ENCODE peak calls at places on chromosome 19, in ten cellular contexts. Y is T-cell, W is left colon, O is LHCN-M2, A is RCC 7860, K is stromal cell of bone marrow, B is heart left ventricle, L is amygdala, I is glomerular endothelial cell, U is NCI-H1417. S is an unnamed sample.

GRCh38 chr19:17304386-17305047 is 1.2 kb upstream of the MRPL34 start:
- DNase-seq in Y (no peak), W (peak), O (no peak), A (no peak), K (no peak), B (no peak), L (no peak), I (no peak), U (no peak), S (no peak)

GRCh38 chr19:40783711-40784110 is 5.7 kb downstream of the RAB4B start:
- DNase-seq in Y (no peak), W (no peak), O (no peak), A (no peak), K (no peak), B (no peak), L (no peak), I (no peak), U (no peak), S (no peak)

GRCh38 chr19:7845390-7846179 is 15.6 kb downstream of the EVI5L start:
- DNase-seq in Y (no peak), W (no peak), O (no peak), A (no peak), K (no peak), B (no peak), L (no peak), I (no peak), U (no peak), S (no peak)

GRCh38 chr19:28468701-28469459 is 744.1 kb downstream of the UQCRFS1 start:
- DNase-seq in Y (no peak), W (peak), O (peak), A (peak), K (peak), B (no peak), L (no peak), I (no peak), U (no peak), S (no peak)

GRCh38 chr19:13579388-13580060 is 73.2 kb upstream of the CACNA1A start:
- DNase-seq in Y (no peak), W (no peak), O (peak), A (no peak), K (peak), B (no peak), L (no peak), I (no peak), U (no peak), S (no peak)

GRCh38 chr19:3284759-3285646 is 60.5 kb downstream of the CELF5 start:
- DNase-seq in Y (peak), W (peak), O (peak), A (no peak), K (no peak), B (peak), L (no peak), I (no peak), U (peak), S (no peak)

GRCh38 chr19:29089315-29089855 is 123.6 kb downstream of the UQCRFS1 start:
- DNase-seq in Y (no peak), W (no peak), O (no peak), A (no peak), K (no peak), B (no peak), L (no peak), I (no peak), U (no peak), S (no peak)

GRCh38 chr19:44890366-44891015 is 563 bp upstream of the TOMM40 start:
- DNase-seq in Y (peak), W (peak), O (peak), A (peak), K (peak), B (peak), L (peak), I (peak), U (peak), S (peak)

GRCh38 chr19:14826006-14826405 is 9.0 kb downstream of the OR7A5 start:
- DNase-seq in Y (no peak), W (no peak), O (no peak), A (no peak), K (no peak), B (no peak), L (no peak), I (no peak), U (no peak), S (no peak)

GRCh38 chr19:940591-941291 is 14.9 kb downstream of the ARID3A start:
- DNase-seq in Y (peak), W (peak), O (peak), A (peak), K (no peak), B (peak), L (peak), I (no peak), U (no peak), S (no peak)

GRCh38 chr19:472005-472858 is 11.4 kb upstream of the SHC2 start:
- DNase-seq in Y (no peak), W (no peak), O (peak), A (no peak), K (no peak), B (peak), L (no peak), I (no peak), U (no peak), S (no peak)

GRCh38 chr19:18254546-18255500 is 19.4 kb downstream of the IQCN start:
- DNase-seq in Y (no peak), W (peak), O (no peak), A (no peak), K (no peak), B (no peak), L (no peak), I (no peak), U (peak), S (no peak)

GRCh38 chr19:30535011-30535410 is 162.8 kb downstream of the ZNF536 start:
- DNase-seq in Y (no peak), W (no peak), O (no peak), A (no peak), K (no peak), B (no peak), L (no peak), I (no peak), U (no peak), S (no peak)

GRCh38 chr19:33468361-33469170 is 53.0 kb downstream of the PEPD start:
- DNase-seq in Y (no peak), W (no peak), O (no peak), A (peak), K (no peak), B (no peak), L (no peak), I (no peak), U (no peak), S (no peak)

GRCh38 chr19:5406816-5407215 is 48.4 kb upstream of the ZNRF4 start:
- DNase-seq in Y (no peak), W (no peak), O (no peak), A (no peak), K (no peak), B (no peak), L (no peak), I (no peak), U (no peak), S (no peak)

GRCh38 chr19:41521860-41522555 is 54.0 kb upstream of the CEACAM21 start:
- DNase-seq in Y (peak), W (no peak), O (no peak), A (no peak), K (no peak), B (no peak), L (no peak), I (no peak), U (no peak), S (no peak)

GRCh38 chr19:35484637-35485036 is 5.6 kb downstream of the KRTDAP start:
- DNase-seq in Y (no peak), W (no peak), O (no peak), A (no peak), K (no peak), B (no peak), L (no peak), I (no peak), U (no peak), S (no peak)

GRCh38 chr19:18319591-18320135 is 3.2 kb downstream of the LSM4 start:
- DNase-seq in Y (no peak), W (peak), O (no peak), A (no peak), K (no peak), B (no peak), L (no peak), I (no peak), U (no peak), S (no peak)

GRCh38 chr19:44796701-44797115 is 12.2 kb upstream of the BCAM start:
- DNase-seq in Y (no peak), W (no peak), O (no peak), A (no peak), K (no peak), B (peak), L (no peak), I (no peak), U (peak), S (no peak)

GRCh38 chr19:48543121-48543710 is 8.8 kb upstream of the SULT2B1 start:
- DNase-seq in Y (no peak), W (no peak), O (peak), A (peak), K (peak), B (no peak), L (no peak), I (no peak), U (no peak), S (no peak)

GRCh38 chr19:54172764-54173699 is at the start of gene TMC4:
- DNase-seq in Y (no peak), W (peak), O (no peak), A (peak), K (no peak), B (no peak), L (no peak), I (no peak), U (peak), S (no peak)

GRCh38 chr19:9538183-9539058 is at the start of gene ZNF426:
- DNase-seq in Y (peak), W (peak), O (peak), A (peak), K (peak), B (peak), L (peak), I (peak), U (peak), S (peak)

GRCh38 chr19:43723588-43723987 is 7.7 kb downstream of the IRGC start:
- DNase-seq in Y (no peak), W (no peak), O (no peak), A (no peak), K (no peak), B (no peak), L (no peak), I (no peak), U (no peak), S (no peak)

GRCh38 chr19:29489182-29489951 is 36.4 kb upstream of the VSTM2B start:
- DNase-seq in Y (no peak), W (no peak), O (no peak), A (no peak), K (no peak), B (no peak), L (no peak), I (no peak), U (no peak), S (no peak)

GRCh38 chr19:18155095-18156087 is 2.4 kb downstream of the PIK3R2 start:
- DNase-seq in Y (no peak), W (no peak), O (no peak), A (no peak), K (no peak), B (peak), L (no peak), I (no peak), U (no peak), S (no peak)

GRCh38 chr19:1811942-1812425 is at the start of gene ATP8B3:
- DNase-seq in Y (no peak), W (no peak), O (no peak), A (no peak), K (no peak), B (no peak), L (no peak), I (no peak), U (no peak), S (no peak)

GRCh38 chr19:55636723-55637122 is 4.1 kb upstream of the ZNF580 start:
- DNase-seq in Y (no peak), W (no peak), O (no peak), A (no peak), K (no peak), B (no peak), L (no peak), I (no peak), U (no peak), S (no peak)

GRCh38 chr19:11481777-11482383 is 1.0 kb upstream of the ELAVL3 start:
- DNase-seq in Y (peak), W (no peak), O (peak), A (peak), K (peak), B (peak), L (peak), I (peak), U (peak), S (no peak)

GRCh38 chr19:55489711-55490477 is 1.7 kb downstream of the SSC5D start:
- DNase-seq in Y (no peak), W (peak), O (no peak), A (no peak), K (no peak), B (no peak), L (no peak), I (no peak), U (no peak), S (no peak)

GRCh38 chr19:56217039-56217949 is 15.2 kb downstream of the ZSCAN5C start:
- DNase-seq in Y (no peak), W (no peak), O (peak), A (no peak), K (peak), B (no peak), L (no peak), I (no peak), U (no peak), S (no peak)

GRCh38 chr19:34231439-34231838 is 22.9 kb upstream of the GARRE1 start:
- DNase-seq in Y (no peak), W (no peak), O (no peak), A (no peak), K (no peak), B (no peak), L (no peak), I (no peak), U (no peak), S (no peak)

GRCh38 chr19:36113895-36114762 is 546 bp downstream of the POLR2I start:
- DNase-seq in Y (no peak), W (no peak), O (peak), A (no peak), K (no peak), B (no peak), L (no peak), I (no peak), U (peak), S (no peak)

GRCh38 chr19:48674921-48675824 is 2.4 kb upstream of the NTN5 start:
- DNase-seq in Y (peak), W (peak), O (peak), A (peak), K (peak), B (peak), L (peak), I (no peak), U (peak), S (peak)

GRCh38 chr19:8643860-8644653 is 13.6 kb downstream of the NFILZ start:
- DNase-seq in Y (no peak), W (no peak), O (no peak), A (no peak), K (no peak), B (no peak), L (no peak), I (no peak), U (no peak), S (no peak)

GRCh38 chr19:53916004-53916403 is 6.9 kb downstream of the CACNG7 start:
- DNase-seq in Y (no peak), W (no peak), O (no peak), A (no peak), K (no peak), B (no peak), L (no peak), I (no peak), U (no peak), S (no peak)

GRCh38 chr19:39297931-39298634 is 1.9 kb downstream of the IFNL1 start:
- DNase-seq in Y (peak), W (no peak), O (no peak), A (no peak), K (no peak), B (no peak), L (no peak), I (no peak), U (no peak), S (no peak)

GRCh38 chr19:10852098-10852800 is 4.0 kb downstream of the C19orf38 start:
- DNase-seq in Y (no peak), W (no peak), O (peak), A (peak), K (no peak), B (no peak), L (no peak), I (no peak), U (no peak), S (no peak)

GRCh38 chr19:18762125-18763023 is 28.7 kb downstream of the COMP start:
- DNase-seq in Y (no peak), W (peak), O (no peak), A (no peak), K (no peak), B (peak), L (no peak), I (no peak), U (peak), S (no peak)

S was measured in amniotic stem cell.